ENCODE peak calls at places on chromosomes 1 and 21, in ten cellular contexts. P is GM23338, K is endothelial cell of umbilical vein, X is GM12891, N is HepG2, Z is upper lobe of left lung, M is prostate gland, G is breast epithelium, A is suprapubic skin, R is sigmoid colon. S is an unnamed sample.

GRCh38 chr21:31162079-31162699 is 123.9 kb upstream of the KRTAP19-8 start:
- DNase-seq in P (no peak), K (no peak), X (no peak), N (no peak), Z (no peak), M (no peak), G (no peak), A (no peak), R (no peak), S (no peak)

GRCh38 chr1:41456847-41457540 is 27.5 kb downstream of the EDN2 start:
- DNase-seq in P (no peak), K (no peak), X (no peak), N (no peak), Z (no peak), M (no peak), G (no peak), A (no peak), R (no peak), S (no peak)

GRCh38 chr1:65572701-65573421 is 152.4 kb downstream of the LEPR start:
- DNase-seq in P (no peak), K (no peak), X (no peak), N (no peak), Z (no peak), M (no peak), G (no peak), A (no peak), R (no peak), S (no peak)

GRCh38 chr1:231194476-231194842 is 32.6 kb downstream of the TRIM67 start:
- DNase-seq in P (no peak), K (no peak), X (no peak), N (no peak), Z (no peak), M (no peak), G (no peak), A (no peak), R (no peak), S (no peak)

GRCh38 chr1:28073867-28074266 is 14.5 kb downstream of the EYA3 start:
- DNase-seq in P (no peak), K (no peak), X (no peak), N (no peak), Z (no peak), M (no peak), G (no peak), A (no peak), R (no peak), S (no peak)

GRCh38 chr1:52907068-52907811 is 14.3 kb downstream of the ECHDC2 start:
- DNase-seq in P (no peak), K (no peak), X (no peak), N (no peak), Z (no peak), M (no peak), G (no peak), A (no peak), R (no peak), S (no peak)

GRCh38 chr21:35395728-35396127 is 346.6 kb upstream of the RUNX1 start:
- DNase-seq in P (no peak), K (peak), X (no peak), N (no peak), Z (no peak), M (no peak), G (no peak), A (no peak), R (no peak), S (no peak)

GRCh38 chr1:53693773-53694717 is 44.9 kb downstream of the GLIS1 start:
- DNase-seq in P (no peak), K (no peak), X (no peak), N (no peak), Z (no peak), M (no peak), G (no peak), A (no peak), R (no peak), S (no peak)

GRCh38 chr1:192668434-192668983 is 32.6 kb downstream of the RGS13 start:
- DNase-seq in P (no peak), K (no peak), X (no peak), N (peak), Z (no peak), M (no peak), G (no peak), A (no peak), R (no peak), S (no peak)

GRCh38 chr1:47192458-47193384 is 2.9 kb upstream of the PDZK1IP1 start:
- DNase-seq in P (peak), K (peak), X (peak), N (peak), Z (no peak), M (peak), G (peak), A (peak), R (peak), S (no peak)

GRCh38 chr1:102896771-102897170 is 211.6 kb downstream of the COL11A1 start:
- DNase-seq in P (no peak), K (no peak), X (no peak), N (no peak), Z (no peak), M (no peak), G (no peak), A (no peak), R (no peak), S (no peak)

GRCh38 chr1:177256153-177256814 is 85.5 kb downstream of the BRINP2 start:
- DNase-seq in P (peak), K (peak), X (peak), N (peak), Z (peak), M (peak), G (peak), A (no peak), R (peak), S (no peak)

GRCh38 chr1:200704991-200705390 is 33.7 kb upstream of the CAMSAP2 start:
- DNase-seq in P (no peak), K (no peak), X (no peak), N (no peak), Z (no peak), M (no peak), G (no peak), A (no peak), R (no peak), S (no peak)

GRCh38 chr1:28074892-28075511 is 13.4 kb downstream of the EYA3 start:
- DNase-seq in P (no peak), K (no peak), X (no peak), N (no peak), Z (no peak), M (no peak), G (no peak), A (no peak), R (no peak), S (no peak)

GRCh38 chr1:166840309-166841302 is 1.3 kb downstream of the POGK start:
- DNase-seq in P (no peak), K (peak), X (no peak), N (no peak), Z (no peak), M (peak), G (no peak), A (no peak), R (no peak), S (no peak)

GRCh38 chr1:226512076-226512728 is 36.4 kb upstream of the STUM start:
- DNase-seq in P (no peak), K (no peak), X (no peak), N (no peak), Z (no peak), M (no peak), G (no peak), A (peak), R (no peak), S (no peak)

GRCh38 chr1:94731891-94732290 is 88.3 kb upstream of the SLC44A3 start:
- DNase-seq in P (no peak), K (no peak), X (no peak), N (no peak), Z (no peak), M (no peak), G (no peak), A (no peak), R (no peak), S (no peak)

GRCh38 chr1:195097316-195097715 is 1510.9 kb downstream of the KCNT2 start:
- DNase-seq in P (no peak), K (no peak), X (no peak), N (no peak), Z (peak), M (no peak), G (no peak), A (no peak), R (no peak), S (no peak)

GRCh38 chr1:228543396-228543795 is 56.2 kb downstream of the RNF187 start:
- DNase-seq in P (no peak), K (no peak), X (no peak), N (no peak), Z (no peak), M (no peak), G (peak), A (peak), R (no peak), S (no peak)

GRCh38 chr1:228542981-228543380 is 55.8 kb downstream of the RNF187 start:
- DNase-seq in P (no peak), K (no peak), X (no peak), N (no peak), Z (no peak), M (no peak), G (peak), A (peak), R (no peak), S (no peak)

GRCh38 chr1:228544921-228545591 is 57.9 kb downstream of the RNF187 start:
- DNase-seq in P (no peak), K (no peak), X (no peak), N (no peak), Z (no peak), M (no peak), G (peak), A (peak), R (no peak), S (no peak)

GRCh38 chr1:228542376-228542775 is 55.2 kb downstream of the RNF187 start:
- DNase-seq in P (no peak), K (no peak), X (no peak), N (no peak), Z (no peak), M (no peak), G (peak), A (peak), R (no peak), S (no peak)

DNA sequence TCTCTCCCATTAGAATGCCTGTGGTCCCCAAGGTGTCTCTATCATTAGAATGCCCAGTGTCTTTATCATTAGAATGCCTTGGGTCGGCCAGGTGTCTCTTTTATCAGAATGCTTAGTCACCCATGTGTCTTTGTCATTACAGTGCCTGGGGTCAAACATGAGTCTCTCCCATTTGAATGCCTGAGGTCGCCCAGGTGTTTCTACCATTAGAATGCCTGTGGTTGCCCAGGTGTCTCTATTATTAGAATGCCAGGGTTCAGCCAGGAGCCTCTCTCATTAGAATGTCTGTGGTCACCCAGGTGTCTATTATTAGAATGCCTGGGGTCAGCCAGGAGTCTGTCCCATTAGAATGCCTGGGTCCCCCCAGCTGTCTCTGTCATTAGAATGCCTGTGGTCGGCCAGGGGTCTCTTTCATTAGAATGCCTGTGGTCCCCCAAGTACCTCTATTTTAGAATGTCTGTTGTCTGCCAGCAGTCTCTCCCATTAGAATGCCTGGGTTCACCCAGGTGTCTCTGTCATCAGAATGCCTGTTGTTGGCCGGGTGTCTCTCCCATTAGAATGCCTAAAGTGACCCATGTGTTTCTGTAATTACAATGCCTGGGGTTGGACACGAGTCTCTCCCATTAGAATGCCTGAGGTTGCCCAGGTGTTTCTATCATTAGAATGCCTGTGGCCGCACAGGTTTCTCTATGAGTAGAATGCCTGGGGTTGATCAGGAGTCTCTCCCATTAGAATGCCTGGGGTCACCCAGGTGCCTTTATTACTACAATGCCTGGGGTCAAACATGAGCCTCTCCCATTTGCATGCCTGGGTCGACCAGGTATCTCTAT is 57.1 kb downstream of the RNF187 start:
- DNase-seq in P (peak), K (no peak), X (no peak), N (no peak), Z (no peak), M (no peak), G (peak), A (peak), R (no peak), S (no peak)
- TF ChIP-seq POLR2AphosphoS5 in P (no peak), K (no peak), X (no peak), N (no peak), Z (no peak), M (no peak), G (no peak), A (no peak), R (no peak), S (no peak)

GRCh38 chr21:41509206-41509496 is 1.2 kb upstream of the TMPRSS2 start:
- DNase-seq in P (no peak), K (no peak), X (no peak), N (no peak), Z (no peak), M (no peak), G (no peak), A (no peak), R (no peak), S (no peak)

GRCh38 chr21:41508415-41509205 is 652 bp upstream of the TMPRSS2 start:
- DNase-seq in P (peak), K (no peak), X (no peak), N (no peak), Z (no peak), M (no peak), G (no peak), A (no peak), R (no peak), S (no peak)

GRCh38 chr21:41509733-41510132 is 1.8 kb upstream of the TMPRSS2 start:
- DNase-seq in P (no peak), K (no peak), X (no peak), N (no peak), Z (no peak), M (no peak), G (no peak), A (no peak), R (no peak), S (no peak)

GRCh38 chr21:41510500-41510899 is 2.5 kb upstream of the TMPRSS2 start:
- DNase-seq in P (no peak), K (no peak), X (no peak), N (peak), Z (no peak), M (no peak), G (no peak), A (no peak), R (no peak), S (no peak)

GRCh38 chr21:41511858-41512257 is 3.9 kb upstream of the TMPRSS2 start:
- DNase-seq in P (no peak), K (no peak), X (no peak), N (no peak), Z (no peak), M (no peak), G (no peak), A (no peak), R (no peak), S (no peak)
- TF ChIP-seq POLR2AphosphoS5 in P (no peak), K (no peak), X (no peak), N (no peak), Z (no peak), M (peak), G (no peak), A (no peak), R (no peak), S (no peak)

GRCh38 chr1:228275435-228276342 is 67.8 kb downstream of the OBSCN start:
- DNase-seq in P (peak), K (peak), X (peak), N (no peak), Z (peak), M (peak), G (peak), A (peak), R (peak), S (peak)

GRCh38 chr1:228277491-228278431 is 69.9 kb downstream of the OBSCN start:
- DNase-seq in P (no peak), K (no peak), X (no peak), N (no peak), Z (peak), M (no peak), G (no peak), A (no peak), R (peak), S (no peak)

GRCh38 chr1:228276361-228276831 is 68.6 kb downstream of the OBSCN start:
- DNase-seq in P (no peak), K (peak), X (no peak), N (no peak), Z (peak), M (no peak), G (no peak), A (no peak), R (peak), S (no peak)

GRCh38 chr1:228278432-228278941 is 70.6 kb downstream of the OBSCN start:
- DNase-seq in P (no peak), K (no peak), X (no peak), N (no peak), Z (peak), M (no peak), G (no peak), A (no peak), R (peak), S (no peak)

GRCh38 chr1:228276901-228277490 is 69.2 kb downstream of the OBSCN start:
- DNase-seq in P (peak), K (no peak), X (no peak), N (no peak), Z (peak), M (no peak), G (no peak), A (no peak), R (peak), S (no peak)
- TF ChIP-seq POLR2AphosphoS5 in P (no peak), K (no peak), X (no peak), N (no peak), Z (no peak), M (no peak), G (no peak), A (no peak), R (no peak), S (no peak)

DNA sequence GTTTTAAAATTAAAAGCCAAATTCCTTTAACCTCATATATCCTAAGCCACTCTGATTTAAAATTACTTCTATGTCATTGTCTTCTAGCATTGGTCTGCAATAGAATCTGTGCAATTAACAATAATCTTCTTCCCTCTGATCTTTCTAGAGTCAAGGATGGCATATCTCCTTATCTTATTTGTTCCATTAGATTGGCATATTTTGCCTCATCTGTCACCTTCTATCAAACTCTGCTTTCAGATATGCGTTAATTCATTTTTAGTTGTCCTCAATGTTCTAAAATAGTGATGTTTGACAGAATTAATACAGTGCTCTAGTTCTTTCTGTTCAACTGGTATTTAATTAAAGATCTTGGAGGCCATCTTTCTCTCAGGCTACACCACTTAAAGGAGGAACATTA is 3.1 kb downstream of the NRIP1 start:
- DNase-seq in P (no peak), K (peak), X (no peak), N (no peak), Z (no peak), M (no peak), G (no peak), A (no peak), R (no peak), S (no peak)
- TF ChIP-seq POLR2AphosphoS5 in P (no peak), K (no peak), X (no peak), N (no peak), Z (no peak), M (no peak), G (no peak), A (no peak), R (no peak), S (no peak)

DNA sequence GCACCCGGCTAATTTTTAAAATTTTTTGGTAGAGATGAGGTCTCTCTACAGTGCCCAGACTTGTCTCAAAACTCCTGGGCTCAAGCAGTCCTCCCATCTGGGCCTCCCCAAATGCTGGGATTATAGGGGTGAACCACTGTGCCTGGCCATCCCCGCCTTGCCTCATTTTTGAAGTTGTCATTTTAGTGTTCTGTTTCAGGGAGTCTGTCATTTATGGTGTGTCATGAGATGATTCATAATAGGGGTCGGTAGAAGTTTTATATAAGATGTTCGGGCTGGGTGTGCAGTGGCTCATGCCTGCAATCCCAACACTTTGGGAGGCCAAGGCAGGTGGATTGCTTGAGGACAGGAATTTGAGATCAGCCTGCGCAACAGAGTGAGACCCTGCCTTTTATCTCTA is 8.5 kb downstream of the PRCC start:
- DNase-seq in P (no peak), K (no peak), X (no peak), N (no peak), Z (no peak), M (no peak), G (no peak), A (no peak), R (no peak), S (no peak)
- TF ChIP-seq POLR2AphosphoS5 in P (no peak), K (no peak), X (no peak), N (no peak), Z (no peak), M (no peak), G (no peak), A (no peak), R (no peak), S (no peak)

GRCh38 chr1:232988572-232989040 is 38.2 kb downstream of the NTPCR start:
- DNase-seq in P (no peak), K (no peak), X (no peak), N (no peak), Z (no peak), M (no peak), G (no peak), A (peak), R (peak), S (no peak)
- TF ChIP-seq POLR2AphosphoS5 in P (no peak), K (no peak), X (no peak), N (no peak), Z (no peak), M (no peak), G (no peak), A (no peak), R (no peak), S (no peak)

DNA sequence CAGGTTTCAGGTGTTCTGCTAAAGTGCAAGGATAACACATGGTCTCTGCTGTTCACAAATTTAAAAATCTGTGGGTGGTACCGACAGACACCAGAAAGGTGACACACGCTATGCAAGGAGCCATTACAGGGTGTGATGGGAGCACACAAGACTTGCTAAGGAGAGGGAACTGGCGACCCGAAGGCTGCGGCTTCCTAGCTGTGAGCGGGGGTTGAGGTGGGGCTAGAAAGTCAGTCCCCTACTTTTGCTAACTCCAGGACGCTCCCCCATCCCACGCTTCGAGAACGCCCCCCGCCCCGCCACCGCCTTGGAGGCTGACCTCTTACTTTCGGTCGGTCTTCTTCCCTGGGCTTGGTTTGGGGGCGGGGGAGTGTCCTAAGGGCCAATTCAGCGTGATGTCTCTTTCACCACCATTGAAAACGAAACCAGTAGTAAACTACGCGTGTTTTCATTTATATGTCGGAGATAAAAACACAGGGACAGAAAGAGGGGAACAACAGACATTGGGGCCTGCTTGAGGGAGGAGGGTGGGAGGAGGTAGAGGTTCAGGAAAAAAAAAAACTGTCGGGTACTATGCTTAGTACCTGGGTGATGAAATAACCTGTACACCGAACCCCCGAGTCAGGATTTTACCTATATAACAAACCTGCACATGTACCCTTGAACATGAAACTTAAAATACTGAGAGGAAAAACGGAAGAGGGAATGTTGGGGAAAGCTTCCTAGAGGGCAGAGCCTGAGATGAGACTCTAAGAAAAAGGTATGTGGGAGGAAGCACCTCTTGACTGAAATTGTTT is 1.1 kb downstream of the CKS1B start:
- DNase-seq in P (peak), K (peak), X (no peak), N (no peak), Z (peak), M (peak), G (peak), A (peak), R (peak), S (no peak)
- TF ChIP-seq POLR2AphosphoS5 in P (no peak), K (no peak), X (no peak), N (no peak), Z (no peak), M (peak), G (no peak), A (no peak), R (no peak), S (no peak)

S was measured in SK-N-MC.